ENCODE peak calls at places on chromosomes 7 and 10, in four cellular contexts. One of them, this sample, is unnamed.

GRCh38 chr10:13349776-13350274 is 1.7 kb upstream of the SEPHS1 start:
- DNase-seq in B cell: peak
- DNase-seq in stimulated activated CD4-positive, alpha-beta T cell treated with anti-CD3 and anti-CD28 coated beads, Interleukin-12 subunit alpha, Interleukin-12 subunit beta, amount 100 ng/mL, for 48 hours: peak
- DNase-seq in adrenal gland: peak
- DNase-seq in this sample: peak

GRCh38 chr10:119754085-119754484 is 28.2 kb downstream of the INPP5F start:
- DNase-seq in adrenal gland: no peak
- DNase-seq in B cell: no peak
- DNase-seq in stimulated activated CD4-positive, alpha-beta T cell treated with anti-CD3 and anti-CD28 coated beads, Interleukin-12 subunit alpha, Interleukin-12 subunit beta, amount 100 ng/mL, for 48 hours: no peak
- DNase-seq in this sample: no peak

GRCh38 chr7:22109761-22110160 is 164.1 kb upstream of the CDCA7L start:
- DNase-seq in B cell: peak
- DNase-seq in stimulated activated CD4-positive, alpha-beta T cell treated with anti-CD3 and anti-CD28 coated beads, Interleukin-12 subunit alpha, Interleukin-12 subunit beta, amount 100 ng/mL, for 48 hours: no peak
- DNase-seq in adrenal gland: peak
- DNase-seq in this sample: no peak

GRCh38 chr7:45589915-45590678 is 15.9 kb downstream of the ADCY1 start:
- DNase-seq in adrenal gland: no peak
- DNase-seq in stimulated activated CD4-positive, alpha-beta T cell treated with anti-CD3 and anti-CD28 coated beads, Interleukin-12 subunit alpha, Interleukin-12 subunit beta, amount 100 ng/mL, for 48 hours: no peak
- DNase-seq in B cell: no peak
- DNase-seq in this sample: no peak

GRCh38 chr7:108308913-108309312 is 147.3 kb downstream of the NRCAM start:
- DNase-seq in B cell: no peak
- DNase-seq in stimulated activated CD4-positive, alpha-beta T cell treated with anti-CD3 and anti-CD28 coated beads, Interleukin-12 subunit alpha, Interleukin-12 subunit beta, amount 100 ng/mL, for 48 hours: no peak
- DNase-seq in adrenal gland: no peak
- DNase-seq in this sample: no peak

GRCh38 chr7:12607134-12607533 is 36.6 kb downstream of the SCIN start:
- DNase-seq in adrenal gland: no peak
- DNase-seq in stimulated activated CD4-positive, alpha-beta T cell treated with anti-CD3 and anti-CD28 coated beads, Interleukin-12 subunit alpha, Interleukin-12 subunit beta, amount 100 ng/mL, for 48 hours: no peak
- DNase-seq in B cell: no peak
- DNase-seq in this sample: no peak

GRCh38 chr10:27525819-27526218 is 21.7 kb downstream of the RAB18 start:
- DNase-seq in adrenal gland: no peak
- DNase-seq in stimulated activated CD4-positive, alpha-beta T cell treated with anti-CD3 and anti-CD28 coated beads, Interleukin-12 subunit alpha, Interleukin-12 subunit beta, amount 100 ng/mL, for 48 hours: no peak
- DNase-seq in B cell: no peak
- DNase-seq in this sample: no peak

GRCh38 chr10:50846753-50847152 is 38.7 kb downstream of the A1CF start:
- DNase-seq in adrenal gland: no peak
- DNase-seq in B cell: no peak
- DNase-seq in stimulated activated CD4-positive, alpha-beta T cell treated with anti-CD3 and anti-CD28 coated beads, Interleukin-12 subunit alpha, Interleukin-12 subunit beta, amount 100 ng/mL, for 48 hours: no peak
- DNase-seq in this sample: peak

GRCh38 chr7:1942026-1942703 is 272.1 kb downstream of the ELFN1 start:
- DNase-seq in B cell: no peak
- DNase-seq in stimulated activated CD4-positive, alpha-beta T cell treated with anti-CD3 and anti-CD28 coated beads, Interleukin-12 subunit alpha, Interleukin-12 subunit beta, amount 100 ng/mL, for 48 hours: no peak
- DNase-seq in adrenal gland: no peak
- DNase-seq in this sample: no peak

GRCh38 chr7:23062452-23062851 is 43.1 kb upstream of the KLHL7 start:
- DNase-seq in B cell: no peak
- DNase-seq in stimulated activated CD4-positive, alpha-beta T cell treated with anti-CD3 and anti-CD28 coated beads, Interleukin-12 subunit alpha, Interleukin-12 subunit beta, amount 100 ng/mL, for 48 hours: no peak
- DNase-seq in adrenal gland: peak
- DNase-seq in this sample: no peak

GRCh38 chr7:20799566-20800377 is 13.1 kb upstream of the SP8 start:
- DNase-seq in B cell: no peak
- DNase-seq in stimulated activated CD4-positive, alpha-beta T cell treated with anti-CD3 and anti-CD28 coated beads, Interleukin-12 subunit alpha, Interleukin-12 subunit beta, amount 100 ng/mL, for 48 hours: no peak
- DNase-seq in adrenal gland: no peak
- DNase-seq in this sample: no peak

GRCh38 chr7:104772405-104772821 is 241.6 kb upstream of the KMT2E start:
- DNase-seq in stimulated activated CD4-positive, alpha-beta T cell treated with anti-CD3 and anti-CD28 coated beads, Interleukin-12 subunit alpha, Interleukin-12 subunit beta, amount 100 ng/mL, for 48 hours: no peak
- DNase-seq in adrenal gland: no peak
- DNase-seq in B cell: no peak
- DNase-seq in this sample: no peak

GRCh38 chr10:18273039-18273438 is 132.8 kb downstream of the CACNB2 start:
- DNase-seq in stimulated activated CD4-positive, alpha-beta T cell treated with anti-CD3 and anti-CD28 coated beads, Interleukin-12 subunit alpha, Interleukin-12 subunit beta, amount 100 ng/mL, for 48 hours: no peak
- DNase-seq in B cell: no peak
- DNase-seq in adrenal gland: no peak
- DNase-seq in this sample: no peak

GRCh38 chr10:12448729-12449391 is 99.5 kb downstream of the CAMK1D start:
- DNase-seq in adrenal gland: peak
- DNase-seq in stimulated activated CD4-positive, alpha-beta T cell treated with anti-CD3 and anti-CD28 coated beads, Interleukin-12 subunit alpha, Interleukin-12 subunit beta, amount 100 ng/mL, for 48 hours: peak
- DNase-seq in B cell: peak
- DNase-seq in this sample: no peak

GRCh38 chr7:33101916-33102315 is 7.3 kb downstream of the RP9 start:
- DNase-seq in stimulated activated CD4-positive, alpha-beta T cell treated with anti-CD3 and anti-CD28 coated beads, Interleukin-12 subunit alpha, Interleukin-12 subunit beta, amount 100 ng/mL, for 48 hours: no peak
- DNase-seq in adrenal gland: no peak
- DNase-seq in B cell: no peak
- DNase-seq in this sample: no peak

GRCh38 chr7:33591481-33591880 is 313.9 kb upstream of the BMPER start:
- DNase-seq in stimulated activated CD4-positive, alpha-beta T cell treated with anti-CD3 and anti-CD28 coated beads, Interleukin-12 subunit alpha, Interleukin-12 subunit beta, amount 100 ng/mL, for 48 hours: no peak
- DNase-seq in adrenal gland: no peak
- DNase-seq in B cell: no peak
- DNase-seq in this sample: no peak

GRCh38 chr7:27709137-27710075 is 30.6 kb upstream of the TAX1BP1 start:
- DNase-seq in stimulated activated CD4-positive, alpha-beta T cell treated with anti-CD3 and anti-CD28 coated beads, Interleukin-12 subunit alpha, Interleukin-12 subunit beta, amount 100 ng/mL, for 48 hours: no peak
- DNase-seq in B cell: no peak
- DNase-seq in adrenal gland: peak
- DNase-seq in this sample: peak

GRCh38 chr7:50276446-50276845 is 28.1 kb upstream of the IKZF1 start:
- DNase-seq in B cell: no peak
- DNase-seq in adrenal gland: no peak
- DNase-seq in stimulated activated CD4-positive, alpha-beta T cell treated with anti-CD3 and anti-CD28 coated beads, Interleukin-12 subunit alpha, Interleukin-12 subunit beta, amount 100 ng/mL, for 48 hours: no peak
- DNase-seq in this sample: no peak

GRCh38 chr7:48154792-48155413 is 16.4 kb upstream of the ABCA13 start:
- DNase-seq in B cell: no peak
- DNase-seq in stimulated activated CD4-positive, alpha-beta T cell treated with anti-CD3 and anti-CD28 coated beads, Interleukin-12 subunit alpha, Interleukin-12 subunit beta, amount 100 ng/mL, for 48 hours: no peak
- DNase-seq in adrenal gland: peak
- DNase-seq in this sample: peak

GRCh38 chr10:124616836-124617130 is 127.4 kb downstream of the FAM53B start:
- DNase-seq in stimulated activated CD4-positive, alpha-beta T cell treated with anti-CD3 and anti-CD28 coated beads, Interleukin-12 subunit alpha, Interleukin-12 subunit beta, amount 100 ng/mL, for 48 hours: no peak
- DNase-seq in B cell: no peak
- DNase-seq in adrenal gland: no peak
- DNase-seq in this sample: no peak

GRCh38 chr7:5636914-5637313 is 144.5 kb downstream of the RNF216 start:
- DNase-seq in stimulated activated CD4-positive, alpha-beta T cell treated with anti-CD3 and anti-CD28 coated beads, Interleukin-12 subunit alpha, Interleukin-12 subunit beta, amount 100 ng/mL, for 48 hours: no peak
- DNase-seq in adrenal gland: peak
- DNase-seq in B cell: no peak
- DNase-seq in this sample: peak

GRCh38 chr10:68423522-68423921 is 16.4 kb upstream of the RUFY2 start:
- DNase-seq in stimulated activated CD4-positive, alpha-beta T cell treated with anti-CD3 and anti-CD28 coated beads, Interleukin-12 subunit alpha, Interleukin-12 subunit beta, amount 100 ng/mL, for 48 hours: no peak
- DNase-seq in B cell: no peak
- DNase-seq in adrenal gland: no peak
- DNase-seq in this sample: no peak

GRCh38 chr10:109886037-109886787 is 37.1 kb downstream of the XPNPEP1 start:
- DNase-seq in stimulated activated CD4-positive, alpha-beta T cell treated with anti-CD3 and anti-CD28 coated beads, Interleukin-12 subunit alpha, Interleukin-12 subunit beta, amount 100 ng/mL, for 48 hours: no peak
- DNase-seq in B cell: no peak
- DNase-seq in adrenal gland: no peak
- DNase-seq in this sample: no peak

GRCh38 chr10:125633517-125633999 is 49.4 kb downstream of the TEX36 start:
- DNase-seq in adrenal gland: no peak
- DNase-seq in stimulated activated CD4-positive, alpha-beta T cell treated with anti-CD3 and anti-CD28 coated beads, Interleukin-12 subunit alpha, Interleukin-12 subunit beta, amount 100 ng/mL, for 48 hours: no peak
- DNase-seq in B cell: no peak
- DNase-seq in this sample: no peak

GRCh38 chr7:32958046-32959025 is 1.1 kb downstream of the FKBP9 start:
- DNase-seq in B cell: no peak
- DNase-seq in adrenal gland: peak
- DNase-seq in stimulated activated CD4-positive, alpha-beta T cell treated with anti-CD3 and anti-CD28 coated beads, Interleukin-12 subunit alpha, Interleukin-12 subunit beta, amount 100 ng/mL, for 48 hours: no peak
- DNase-seq in this sample: no peak

GRCh38 chr10:112721080-112721698 is 228.9 kb upstream of the TCF7L2 start:
- DNase-seq in adrenal gland: no peak
- DNase-seq in B cell: peak
- DNase-seq in stimulated activated CD4-positive, alpha-beta T cell treated with anti-CD3 and anti-CD28 coated beads, Interleukin-12 subunit alpha, Interleukin-12 subunit beta, amount 100 ng/mL, for 48 hours: peak
- DNase-seq in this sample: no peak